ENCODE peak calls at places on chromosome 18, in four cellular contexts. I, U, D and P are unnamed samples.

GRCh38 chr18:15198116-15198389 is 450.1 kb downstream of the ANKRD30B start:
- DNase-seq in D (no peak), U (no peak), I (no peak), P (no peak)

GRCh38 chr18:33146009-33146408 is 294.5 kb downstream of the CCDC178 start:
- DNase-seq in D (peak), U (no peak), I (no peak), P (no peak)

GRCh38 chr18:13446581-13447470 is 228.3 kb downstream of the LDLRAD4 start:
- DNase-seq in I (no peak), D (no peak), U (no peak), P (no peak)

GRCh38 chr18:23401400-23402347 is 51.4 kb upstream of the RIOK3 start:
- DNase-seq in U (peak), D (no peak), I (peak), P (no peak)

GRCh38 chr18:21489119-21489750 is 111.3 kb downstream of the ESCO1 start:
- DNase-seq in U (peak), D (peak), I (peak), P (no peak)

GRCh38 chr18:30302181-30302580 is 740.4 kb downstream of the DSC3 start:
- DNase-seq in I (no peak), D (no peak), U (no peak), P (no peak)

GRCh38 chr18:80004600-80005342 is 16.4 kb upstream of the TXNL4A start:
- DNase-seq in U (no peak), I (no peak), D (no peak), P (no peak)

GRCh38 chr18:25621682-25622081 is 269.7 kb upstream of the ZNF521 start:
- DNase-seq in I (no peak), U (peak), D (no peak), P (no peak)

GRCh38 chr18:2895391-2895790 is 48.6 kb downstream of the EMILIN2 start:
- DNase-seq in D (no peak), U (no peak), I (no peak), P (no peak)

GRCh38 chr18:7577706-7578105 is 10.6 kb downstream of the PTPRM start:
- DNase-seq in U (peak), I (no peak), D (no peak), P (no peak)